ENCODE peak calls at places on chromosome 9, in seven cellular contexts. E is activated CD4-positive, alpha-beta T cell treated with anti-CD3 and anti-CD28 coated beads, Interleukin-2, amount 10 ng/mL, durations not matched to agents 7 days and 5 days; C is NCI-H1417; X is chondrocyte; O is NCI-H510A treated with DMSO at 0.1 percent for 48 hours; H is NCI-H1092; P is Panc1. K is an unnamed sample.

GRCh38 chr9:132390966-132391365 is 15.7 kb downstream of the TTF1 start:
- DNase-seq in E (no peak), C (no peak), X (no peak), O (no peak), H (no peak), P (no peak), K (no peak)

GRCh38 chr9:129333961-129334743 is 156.1 kb upstream of the IER5L start:
- DNase-seq in E (peak), C (peak), X (peak), O (peak), H (peak), P (peak), K (peak)

GRCh38 chr9:96057155-96057554 is 181.7 kb downstream of the ERCC6L2 start:
- DNase-seq in E (no peak), C (no peak), X (no peak), O (no peak), H (no peak), P (no peak), K (no peak)

GRCh38 chr9:70117835-70118319 is 74.2 kb downstream of the MAMDC2 start:
- DNase-seq in E (no peak), C (no peak), X (no peak), O (no peak), H (no peak), P (no peak), K (no peak)

GRCh38 chr9:127627494-127627855 is 15.4 kb downstream of the STXBP1 start:
- DNase-seq in E (no peak), C (no peak), X (no peak), O (no peak), H (no peak), P (no peak), K (no peak)

GRCh38 chr9:37053684-37054512 is 19.8 kb upstream of the PAX5 start:
- DNase-seq in E (no peak), C (no peak), X (no peak), O (no peak), H (no peak), P (no peak), K (no peak)

GRCh38 chr9:126290871-126291270 is 35.8 kb upstream of the MVB12B start:
- DNase-seq in E (no peak), C (no peak), X (no peak), O (no peak), H (no peak), P (no peak), K (no peak)

GRCh38 chr9:104177003-104177611 is 83.0 kb downstream of the SMC2 start:
- DNase-seq in E (no peak), C (peak), X (no peak), O (peak), H (peak), P (no peak), K (no peak)

GRCh38 chr9:132531187-132531586 is 51.2 kb upstream of the BARHL1 start:
- DNase-seq in E (no peak), C (peak), X (no peak), O (no peak), H (peak), P (no peak), K (no peak)

GRCh38 chr9:18504707-18505106 is 30.8 kb downstream of the ADAMTSL1 start:
- DNase-seq in E (no peak), C (no peak), X (no peak), O (no peak), H (no peak), P (no peak), K (peak)

GRCh38 chr9:115520626-115521025 is 402.7 kb upstream of the TNC start:
- DNase-seq in E (no peak), C (no peak), X (no peak), O (no peak), H (no peak), P (no peak), K (no peak)

GRCh38 chr9:128068656-128069221 is 707 bp downstream of the SLC25A25 start:
- DNase-seq in E (no peak), C (peak), X (no peak), O (no peak), H (no peak), P (no peak), K (peak)

GRCh38 chr9:137089232-137089947 is 2.6 kb downstream of the MAN1B1 start:
- DNase-seq in E (no peak), C (no peak), X (no peak), O (no peak), H (no peak), P (no peak), K (no peak)

GRCh38 chr9:35627575-35627974 is 9.4 kb upstream of the CD72 start:
- DNase-seq in E (no peak), C (no peak), X (no peak), O (no peak), H (no peak), P (no peak), K (no peak)

K was measured in spleen.